ENCODE peak calls at places on chromosome 12, in ten cellular contexts. F is heart right ventricle; K is stomach; C is cardiac muscle cell; O is adrenal gland; L is effector memory CD4-positive, alpha-beta T cell; N is GM23338; P is aorta; Y is naive thymus-derived CD4-positive, alpha-beta T cell; W is ascending aorta. G is an unnamed sample. For H3K27me3 and H3K4me1, the result is how much of the 10 kb centered on the place peaks cover.

GRCh38 chr12:42360747-42361403 is 34.9 kb downstream of the PPHLN1 start:
- DNase-seq in F (no peak), K (no peak), C (peak), O (no peak), L (no peak), N (no peak), P (no peak), Y (no peak), W (no peak), G (no peak)

GRCh38 chr12:130838284-130838950 is 633 bp downstream of the STX2 start:
- DNase-seq in F (peak), K (peak), C (peak), O (no peak), L (no peak), N (peak), P (no peak), Y (peak), W (no peak), G (no peak)

GRCh38 chr12:82486524-82487235 is 128.4 kb downstream of the METTL25 start:
- DNase-seq in F (no peak), K (no peak), C (peak), O (no peak), L (no peak), N (no peak), P (no peak), Y (no peak), W (no peak), G (no peak)

GRCh38 chr12:42129595-42130204 is 15.0 kb downstream of the GXYLT1 start:
- DNase-seq in F (peak), K (no peak), C (peak), O (peak), L (no peak), N (peak), P (no peak), Y (peak), W (no peak), G (no peak)

GRCh38 chr12:123253606-123254459 is 17.8 kb downstream of the CDK2AP1 start:
- DNase-seq in F (peak), K (peak), C (no peak), O (no peak), L (no peak), N (no peak), P (peak), Y (no peak), W (no peak), G (no peak)

GRCh38 chr12:23686095-23686494 is 263.4 kb downstream of the SOX5 start:
- DNase-seq in F (no peak), K (no peak), C (no peak), O (no peak), L (no peak), N (no peak), P (no peak), Y (no peak), W (no peak), G (no peak)

GRCh38 chr12:51636986-51637385 is 46.0 kb downstream of the SCN8A start:
- DNase-seq in F (no peak), K (no peak), C (no peak), O (no peak), L (no peak), N (no peak), P (no peak), Y (no peak), W (no peak), G (no peak)

GRCh38 chr12:55039761-55040160 is 20.0 kb downstream of the NEUROD4 start:
- DNase-seq in F (no peak), K (no peak), C (no peak), O (no peak), L (no peak), N (no peak), P (no peak), Y (no peak), W (no peak), G (no peak)

GRCh38 chr12:27340971-27341370 is 8.3 kb downstream of the BMAL2 start:
- DNase-seq in F (no peak), K (no peak), C (no peak), O (no peak), L (no peak), N (no peak), P (no peak), Y (no peak), W (no peak), G (no peak)

GRCh38 chr12:104288635-104289258 is 14.8 kb upstream of the EID3 start:
- DNase-seq in F (peak), K (peak), C (peak), O (peak), L (peak), N (peak), P (peak), Y (peak), W (peak), G (peak)

GRCh38 chr12:26017484-26018211 is 59.2 kb downstream of the RASSF8 start:
- DNase-seq in F (no peak), K (no peak), C (peak), O (peak), L (no peak), N (peak), P (no peak), Y (peak), W (no peak), G (no peak)

GRCh38 chr12:119308743-119309456 is 25.6 kb upstream of the CCDC60 start:
- DNase-seq in F (no peak), K (no peak), C (no peak), O (no peak), L (no peak), N (peak), P (no peak), Y (no peak), W (no peak), G (no peak)

GRCh38 chr12:86233126-86233525 is 23.1 kb downstream of the MGAT4C start:
- DNase-seq in F (no peak), K (no peak), C (no peak), O (no peak), L (no peak), N (no peak), P (no peak), Y (no peak), W (no peak), G (no peak)

GRCh38 chr12:26869908-26870459 is 37.0 kb upstream of the ITPR2 start:
- DNase-seq in F (no peak), K (no peak), C (no peak), O (no peak), L (no peak), N (peak), P (no peak), Y (no peak), W (no peak), G (no peak)

GRCh38 chr12:33988888-33989287 is 33.4 kb upstream of the ALG10 start:
- DNase-seq in F (no peak), K (no peak), C (no peak), O (no peak), L (no peak), N (no peak), P (no peak), Y (no peak), W (no peak), G (no peak)

GRCh38 chr12:50924131-50924438 is 28.3 kb upstream of the HIGD1C start:
- DNase-seq in F (no peak), K (no peak), C (no peak), O (no peak), L (no peak), N (no peak), P (no peak), Y (no peak), W (no peak), G (no peak)

GRCh38 chr12:99915251-99916082 is 69.3 kb downstream of the ANKS1B start:
- DNase-seq in F (no peak), K (no peak), C (peak), O (no peak), L (no peak), N (no peak), P (no peak), Y (no peak), W (no peak), G (no peak)

GRCh38 chr12:91722072-91722471 is 423.6 kb downstream of the BTG1 start:
- DNase-seq in F (no peak), K (no peak), C (no peak), O (no peak), L (no peak), N (no peak), P (no peak), Y (no peak), W (no peak), G (no peak)

GRCh38 chr12:10268037-10268436 is 39.6 kb upstream of the KLRD1 start:
- DNase-seq in F (no peak), K (no peak), C (no peak), O (no peak), L (no peak), N (no peak), P (no peak), Y (no peak), W (no peak), G (no peak)

GRCh38 chr12:122133192-122133950 is 40.6 kb downstream of the IL31 start:
- DNase-seq in F (no peak), K (no peak), C (no peak), O (no peak), L (no peak), N (peak), P (no peak), Y (no peak), W (no peak), G (no peak)

GRCh38 chr12:122850048-122850445 is 14.8 kb downstream of the HIP1R start:
- DNase-seq in F (no peak), K (no peak), C (no peak), O (no peak), L (no peak), N (no peak), P (no peak), Y (no peak), W (no peak), G (no peak)

GRCh38 chr12:99170461-99170860 is 477.1 kb upstream of the GARIN6 start:
- DNase-seq in F (no peak), K (no peak), C (no peak), O (no peak), L (no peak), N (no peak), P (no peak), Y (no peak), W (no peak), G (no peak)

GRCh38 chr12:6638305-6638704 is 2.5 kb upstream of the LPAR5 start:
- DNase-seq in F (no peak), K (no peak), C (no peak), O (no peak), L (no peak), N (no peak), P (peak), Y (no peak), W (no peak), G (no peak)

GRCh38 chr12:123004287-123004686 is 23.8 kb downstream of the ARL6IP4 start:
- DNase-seq in F (no peak), K (no peak), C (no peak), O (no peak), L (no peak), N (no peak), P (no peak), Y (no peak), W (no peak), G (no peak)

GRCh38 chr12:103858953-103859601 is 18.0 kb upstream of the NT5DC3 start:
- DNase-seq in F (peak), K (peak), C (peak), O (no peak), L (no peak), N (no peak), P (peak), Y (no peak), W (peak), G (no peak)

GRCh38 chr12:95004610-95005009 is 1.1 kb upstream of the NDUFA12 start:
- DNase-seq in F (no peak), K (no peak), C (peak), O (no peak), L (no peak), N (no peak), P (no peak), Y (no peak), W (no peak), G (no peak)

GRCh38 chr12:26631846-26632245 is 201.1 kb downstream of the ITPR2 start:
- DNase-seq in F (no peak), K (no peak), C (peak), O (no peak), L (no peak), N (no peak), P (no peak), Y (no peak), W (no peak), G (no peak)

GRCh38 chr12:94872671-94873367 is 130.7 kb downstream of the NDUFA12 start:
- DNase-seq in F (no peak), K (no peak), C (no peak), O (peak), L (no peak), N (peak), P (no peak), Y (no peak), W (no peak), G (no peak)

GRCh38 chr12:44405267-44405666 is 470.8 kb downstream of the NELL2 start:
- DNase-seq in F (no peak), K (no peak), C (no peak), O (no peak), L (no peak), N (peak), P (no peak), Y (no peak), W (no peak), G (no peak)

GRCh38 chr12:96044017-96044985 is 8.9 kb upstream of the LTA4H start:
- DNase-seq in F (no peak), K (no peak), C (peak), O (no peak), L (no peak), N (no peak), P (no peak), Y (no peak), W (no peak), G (no peak)

GRCh38 chr12:53048033-53048779 is 1.7 kb upstream of the TNS2 start:
- DNase-seq in F (peak), K (peak), C (no peak), O (peak), L (no peak), N (peak), P (peak), Y (no peak), W (no peak), G (no peak)

GRCh38 chr12:49546481-49546880 is 7.7 kb downstream of the KCNH3 start:
- DNase-seq in F (no peak), K (no peak), C (no peak), O (no peak), L (no peak), N (no peak), P (no peak), Y (no peak), W (no peak), G (no peak)
- H3K27me3 ChIP-seq in F (under half), K (half or more), C (half or more), O (under half), L (under half), N (half or more), P (under half), Y (under half), W (under half), G (half or more)

GRCh38 chr12:76863005-76863670 is 15.7 kb downstream of the CSRP2 start:
- DNase-seq in F (no peak), K (no peak), C (peak), O (no peak), L (no peak), N (no peak), P (no peak), Y (no peak), W (no peak), G (no peak)

GRCh38 chr12:76863811-76864210 is 15.0 kb downstream of the CSRP2 start:
- DNase-seq in F (no peak), K (no peak), C (no peak), O (no peak), L (no peak), N (no peak), P (no peak), Y (no peak), W (no peak), G (no peak)

GRCh38 chr12:76866726-76867125 is 12.1 kb downstream of the CSRP2 start:
- DNase-seq in F (no peak), K (no peak), C (no peak), O (no peak), L (no peak), N (no peak), P (no peak), Y (no peak), W (no peak), G (no peak)

GRCh38 chr12:76864791-76865400 is 13.9 kb downstream of the CSRP2 start:
- DNase-seq in F (no peak), K (no peak), C (no peak), O (no peak), L (no peak), N (no peak), P (no peak), Y (no peak), W (no peak), G (no peak)

DNA sequence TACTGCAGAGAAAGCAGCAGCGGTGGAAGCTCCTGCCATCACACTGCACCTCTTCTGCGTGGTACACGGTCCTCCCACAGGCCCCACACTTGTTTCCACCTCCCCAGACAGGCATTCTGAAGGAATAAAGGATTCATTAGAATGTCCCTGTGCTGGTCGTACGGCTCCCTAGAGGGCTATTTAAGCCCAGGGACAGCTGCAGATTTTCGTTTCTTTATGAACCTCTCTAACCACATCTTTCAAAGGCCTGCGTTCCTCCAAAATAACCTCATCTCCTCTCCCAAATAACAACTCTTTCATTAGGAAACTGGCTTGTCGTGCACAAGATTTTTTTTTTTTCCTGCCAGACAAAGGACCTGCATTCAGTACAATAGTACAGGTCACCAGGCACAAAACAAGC is 12.7 kb downstream of the CSRP2 start:
- DNase-seq in F (no peak), K (no peak), C (no peak), O (no peak), L (no peak), N (peak), P (no peak), Y (no peak), W (no peak), G (no peak)
- H3K4me3 ChIP-seq in F (no peak), K (no peak), C (no peak), O (no peak), L (no peak), N (no peak), P (no peak), Y (no peak), W (no peak), G (no peak)

GRCh38 chr12:1644523-1645438 is 15.8 kb downstream of the WNT5B start:
- DNase-seq in F (peak), K (peak), C (peak), O (peak), L (no peak), N (no peak), P (peak), Y (no peak), W (no peak), G (no peak)
- H3K4me1 ChIP-seq in F (under half), K (under half), C (under half), O (under half), L (under half), N (under half), P (under half), Y (under half), W (under half), G (under half)

DNA sequence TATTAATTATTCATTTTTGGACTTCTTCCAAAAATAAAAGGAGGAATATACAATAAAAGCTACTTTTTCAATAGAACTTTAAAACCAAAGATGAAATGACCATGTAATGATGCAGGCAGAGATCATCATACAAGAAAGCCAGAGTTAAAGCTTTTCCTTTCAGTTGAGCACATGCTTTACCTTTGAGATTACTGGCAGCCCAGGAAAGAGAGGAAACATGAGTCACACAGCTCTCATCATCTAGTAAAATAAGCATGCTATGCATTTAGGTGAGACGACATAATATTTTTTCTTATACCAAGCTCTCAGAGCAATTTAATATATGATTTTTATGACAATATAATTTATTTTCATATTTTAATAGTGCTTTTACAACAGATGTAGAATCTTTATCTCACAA is 24.9 kb downstream of the KCNA1 start:
- DNase-seq in F (no peak), K (no peak), C (peak), O (no peak), L (no peak), N (no peak), P (no peak), Y (no peak), W (no peak), G (no peak)
- H3K27me3 ChIP-seq in F (under half), K (under half), C (under half), O (under half), L (under half), N (under half), P (under half), Y (under half), W (under half), G (under half)

GRCh38 chr12:56520025-56520810 is 1.4 kb upstream of the RBMS2 start:
- DNase-seq in F (peak), K (no peak), C (peak), O (no peak), L (no peak), N (peak), P (no peak), Y (no peak), W (no peak), G (no peak)
- H3K4me3 ChIP-seq in F (no peak), K (peak), C (no peak), O (no peak), L (no peak), N (no peak), P (peak), Y (no peak), W (peak), G (peak)

DNA sequence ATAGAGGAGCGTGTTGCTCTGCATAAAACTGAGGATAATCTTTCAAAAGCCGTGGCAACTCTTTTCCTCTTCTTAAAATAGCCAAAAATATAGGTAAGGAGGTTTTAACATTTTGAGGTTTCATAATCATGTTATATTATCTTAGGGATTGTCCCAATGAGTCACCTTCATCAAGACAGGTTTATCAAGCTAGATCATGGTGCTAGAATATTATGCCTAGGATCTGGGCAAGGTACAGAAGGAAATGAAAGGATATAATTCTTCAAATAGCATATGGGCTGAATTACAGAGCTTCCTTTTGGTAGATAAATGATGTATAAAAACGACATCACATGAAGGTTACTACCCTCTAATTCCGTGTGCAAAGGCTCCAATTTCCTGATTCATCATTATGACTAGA is 28.7 kb upstream of the TBC1D15 start:
- DNase-seq in F (no peak), K (no peak), C (no peak), O (no peak), L (no peak), N (no peak), P (no peak), Y (no peak), W (no peak), G (no peak)
- H3K4me1 ChIP-seq in F (under half), K (under half), C (under half), O (under half), L (under half), N (under half), P (under half), Y (under half), W (under half), G (under half)

DNA sequence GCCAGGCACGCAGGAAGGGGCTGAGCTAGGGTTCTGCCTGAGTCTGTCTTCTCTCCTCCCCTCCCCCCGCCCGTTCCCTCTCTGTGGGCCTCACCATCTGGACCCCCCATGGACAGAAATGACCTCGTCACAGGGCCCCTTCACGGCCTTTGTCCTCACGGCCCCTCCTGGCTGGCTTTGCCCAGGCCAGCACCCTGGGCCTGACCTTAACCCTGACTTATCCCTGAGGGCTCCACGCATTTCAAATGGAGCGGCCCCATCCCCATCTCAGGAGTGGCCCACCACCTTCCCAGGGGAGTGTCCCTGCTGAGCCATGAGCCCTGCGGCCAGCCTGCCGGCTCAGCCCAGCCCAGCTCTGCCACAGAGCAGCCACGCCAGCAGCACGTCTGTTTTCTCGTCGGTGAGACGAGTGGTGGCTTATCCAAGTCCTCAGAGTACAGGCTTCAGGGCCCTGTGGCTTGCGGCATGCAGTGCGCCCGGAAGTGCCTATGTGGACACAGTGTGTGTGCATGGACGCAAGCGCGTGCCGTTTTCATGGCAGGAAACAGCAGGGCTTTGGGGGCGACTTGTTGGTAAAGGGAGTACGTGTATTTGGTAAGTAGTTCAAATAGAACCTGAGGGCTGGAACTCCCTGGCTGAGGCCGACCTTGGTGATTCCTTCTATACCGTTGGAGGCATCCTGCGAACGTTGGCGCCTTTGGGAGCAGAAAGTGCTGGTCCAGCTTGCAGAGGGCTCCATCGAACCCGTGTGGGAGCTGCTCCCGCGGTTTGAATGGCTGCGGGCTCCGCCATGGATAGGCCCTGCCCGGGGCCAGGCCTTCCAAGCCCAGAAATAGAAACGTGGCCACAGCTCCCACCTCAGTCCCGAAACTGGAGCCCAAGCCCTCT is 52.2 kb downstream of the LRCOL1 start:
- DNase-seq in F (no peak), K (no peak), C (no peak), O (no peak), L (no peak), N (no peak), P (no peak), Y (no peak), W (no peak), G (no peak)
- H3K27me3 ChIP-seq in F (under half), K (under half), C (under half), O (under half), L (under half), N (half or more), P (under half), Y (under half), W (under half), G (under half)

G was measured in esophagus squamous epithelium.